ENCODE peak calls at places on chromosome 6, in seven cellular contexts. S is heart left ventricle, V is H1, J is body of pancreas, O is endothelial cell of umbilical vein, C is GM12891, Y is Peyer's patch. F is an unnamed sample.

GRCh38 chr6:35047265-35048011 is 93.7 kb downstream of the TCP11 start:
- DNase-seq in S (no peak), J (no peak), Y (no peak), V (no peak), C (no peak), O (peak), F (no peak)

GRCh38 chr6:28373925-28374324 is 24.2 kb downstream of the ZKSCAN3 start:
- DNase-seq in J (no peak), S (no peak), V (no peak), C (no peak), Y (no peak), O (no peak), F (no peak)

GRCh38 chr6:26126394-26127221 is 39.4 kb downstream of the HFE start:
- DNase-seq in Y (no peak), C (no peak), S (no peak), J (peak), O (no peak), V (no peak), F (no peak)

GRCh38 chr6:154341876-154342275 is 14.7 kb downstream of the IPCEF1 start:
- DNase-seq in O (no peak), C (no peak), Y (no peak), S (no peak), J (no peak), V (peak), F (no peak)

GRCh38 chr6:5471044-5471443 is 209.7 kb downstream of the FARS2 start:
- DNase-seq in Y (peak), O (peak), C (peak), V (peak), J (peak), S (peak), F (no peak)

GRCh38 chr6:16647422-16647821 is 113.8 kb downstream of the ATXN1 start:
- DNase-seq in S (no peak), Y (no peak), V (no peak), C (no peak), J (no peak), O (no peak), F (no peak)

GRCh38 chr6:112439010-112439409 is 91.9 kb downstream of the RFPL4B start:
- DNase-seq in C (no peak), J (no peak), V (no peak), O (no peak), Y (no peak), S (no peak), F (no peak)

GRCh38 chr6:9136141-9136865 is 701.0 kb upstream of the SLC35B3 start:
- DNase-seq in Y (no peak), C (no peak), V (no peak), J (no peak), O (no peak), S (no peak), F (no peak)

GRCh38 chr6:160634706-160635105 is 29.4 kb downstream of the LPA start:
- DNase-seq in C (no peak), Y (peak), O (no peak), S (no peak), J (no peak), V (no peak), F (peak)

GRCh38 chr6:3929281-3929798 is 80.2 kb downstream of the FAM50B start:
- DNase-seq in O (no peak), C (no peak), V (no peak), Y (no peak), J (no peak), S (no peak), F (no peak)

GRCh38 chr6:3431994-3432393 is 24.9 kb downstream of the SLC22A23 start:
- DNase-seq in Y (no peak), J (no peak), V (no peak), S (no peak), C (no peak), O (no peak), F (no peak)

GRCh38 chr6:53809691-53810090 is 14.9 kb downstream of the LRRC1 start:
- DNase-seq in S (no peak), C (no peak), V (no peak), Y (no peak), J (no peak), O (no peak), F (no peak)

GRCh38 chr6:146851837-146852236 is 253.1 kb downstream of the ADGB start:
- DNase-seq in V (no peak), C (no peak), O (no peak), Y (no peak), J (no peak), S (no peak), F (no peak)

GRCh38 chr6:37344308-37344707 is 9.5 kb upstream of the RNF8 start:
- DNase-seq in C (no peak), V (no peak), O (no peak), J (no peak), S (no peak), Y (no peak), F (no peak)

GRCh38 chr6:18515767-18516166 is 128.6 kb downstream of the RNF144B start:
- DNase-seq in J (no peak), V (no peak), S (no peak), C (no peak), O (no peak), Y (no peak), F (no peak)

GRCh38 chr6:27096834-27097511 is 150.5 kb upstream of the PRSS16 start:
- DNase-seq in C (no peak), J (peak), S (peak), V (peak), Y (no peak), O (peak), F (peak)

GRCh38 chr6:89080281-89081128 is at the start of gene PNRC1:
- DNase-seq in Y (peak), C (peak), V (peak), O (peak), J (peak), S (peak), F (peak)

GRCh38 chr6:41370488-41371111 is 35.2 kb downstream of the NCR2 start:
- DNase-seq in S (no peak), V (no peak), C (no peak), Y (no peak), J (no peak), O (no peak), F (no peak)

GRCh38 chr6:3108746-3109414 is 9.6 kb upstream of the BPHL start:
- DNase-seq in O (no peak), V (no peak), J (no peak), Y (no peak), C (no peak), S (no peak), F (no peak)

GRCh38 chr6:137906020-137906472 is 39.0 kb downstream of the TNFAIP3 start:
- DNase-seq in S (no peak), J (no peak), C (no peak), V (no peak), Y (no peak), O (no peak), F (no peak)

GRCh38 chr6:148747493-148748160 is 797 bp downstream of the UST start:
- DNase-seq in V (peak), J (peak), S (peak), C (no peak), O (peak), Y (peak), F (peak)

GRCh38 chr6:24775520-24776058 is 852 bp downstream of the GMNN start:
- DNase-seq in O (no peak), J (peak), C (no peak), S (no peak), Y (peak), V (no peak), F (no peak)

GRCh38 chr6:14664112-14664592 is 546.6 kb downstream of the CD83 start:
- DNase-seq in V (no peak), S (no peak), Y (peak), J (no peak), C (no peak), O (no peak), F (no peak)

GRCh38 chr6:148700713-148701392 is 46.0 kb upstream of the UST start:
- DNase-seq in J (no peak), Y (no peak), C (no peak), O (no peak), S (no peak), V (no peak), F (no peak)

GRCh38 chr6:28553384-28553985 is 27.8 kb downstream of the GPX5 start:
- DNase-seq in V (no peak), O (no peak), Y (no peak), S (no peak), C (no peak), J (no peak), F (no peak)

GRCh38 chr6:18564775-18565174 is 177.6 kb downstream of the RNF144B start:
- DNase-seq in V (no peak), C (no peak), O (no peak), J (no peak), Y (no peak), S (no peak), F (no peak)

GRCh38 chr6:129603731-129604130 is 106.2 kb downstream of the ARHGAP18 start:
- DNase-seq in C (no peak), V (no peak), J (no peak), Y (no peak), O (no peak), S (no peak), F (no peak)

GRCh38 chr6:12020187-12020791 is 8.2 kb downstream of the HIVEP1 start:
- DNase-seq in O (no peak), Y (no peak), C (no peak), J (no peak), S (no peak), V (no peak), F (no peak)

GRCh38 chr6:25068866-25069265 is 133.1 kb upstream of the RIPOR2 start:
- DNase-seq in C (no peak), S (no peak), Y (no peak), O (no peak), J (no peak), V (no peak), F (no peak)

GRCh38 chr6:47810885-47811284 is 29.1 kb downstream of the OPN5 start:
- DNase-seq in J (no peak), V (no peak), Y (no peak), O (no peak), C (no peak), S (no peak), F (no peak)

GRCh38 chr6:146339716-146340115 is 203.9 kb upstream of the RAB32 start:
- DNase-seq in Y (no peak), V (no peak), J (no peak), S (no peak), C (no peak), O (peak), F (peak)

GRCh38 chr6:130482645-130483390 is 117.0 kb downstream of the TMEM200A start:
- DNase-seq in C (no peak), J (no peak), V (no peak), Y (no peak), S (no peak), O (no peak), F (no peak)

GRCh38 chr6:110513001-110513400 is 36.6 kb upstream of the SLC22A16 start:
- DNase-seq in V (no peak), Y (no peak), O (peak), J (no peak), S (no peak), C (no peak), F (no peak)

GRCh38 chr6:24971067-24971466 is 35.3 kb upstream of the RIPOR2 start:
- DNase-seq in S (no peak), V (no peak), J (no peak), C (no peak), Y (no peak), O (no peak), F (no peak)

GRCh38 chr6:169577974-169578373 is 123.9 kb downstream of the WDR27 start:
- DNase-seq in Y (no peak), S (no peak), C (no peak), J (no peak), V (no peak), O (peak), F (no peak)

GRCh38 chr6:168228676-168229367 is 90.8 kb downstream of the DACT2 start:
- DNase-seq in O (no peak), S (no peak), J (no peak), V (no peak), C (no peak), Y (no peak), F (peak)

GRCh38 chr6:139303176-139303575 is 11.4 kb upstream of the TXLNB start:
- DNase-seq in Y (no peak), J (no peak), S (no peak), C (no peak), O (peak), V (no peak), F (no peak)

GRCh38 chr6:56842602-56843475 is 112.1 kb upstream of the BEND6 start:
- DNase-seq in O (peak), S (peak), J (peak), Y (no peak), V (no peak), C (peak), F (no peak)
- TF ChIP-seq POLR2A in O (no peak), S (no peak), J (peak), Y (no peak), V (no peak), C (no peak), F (no peak)

DNA sequence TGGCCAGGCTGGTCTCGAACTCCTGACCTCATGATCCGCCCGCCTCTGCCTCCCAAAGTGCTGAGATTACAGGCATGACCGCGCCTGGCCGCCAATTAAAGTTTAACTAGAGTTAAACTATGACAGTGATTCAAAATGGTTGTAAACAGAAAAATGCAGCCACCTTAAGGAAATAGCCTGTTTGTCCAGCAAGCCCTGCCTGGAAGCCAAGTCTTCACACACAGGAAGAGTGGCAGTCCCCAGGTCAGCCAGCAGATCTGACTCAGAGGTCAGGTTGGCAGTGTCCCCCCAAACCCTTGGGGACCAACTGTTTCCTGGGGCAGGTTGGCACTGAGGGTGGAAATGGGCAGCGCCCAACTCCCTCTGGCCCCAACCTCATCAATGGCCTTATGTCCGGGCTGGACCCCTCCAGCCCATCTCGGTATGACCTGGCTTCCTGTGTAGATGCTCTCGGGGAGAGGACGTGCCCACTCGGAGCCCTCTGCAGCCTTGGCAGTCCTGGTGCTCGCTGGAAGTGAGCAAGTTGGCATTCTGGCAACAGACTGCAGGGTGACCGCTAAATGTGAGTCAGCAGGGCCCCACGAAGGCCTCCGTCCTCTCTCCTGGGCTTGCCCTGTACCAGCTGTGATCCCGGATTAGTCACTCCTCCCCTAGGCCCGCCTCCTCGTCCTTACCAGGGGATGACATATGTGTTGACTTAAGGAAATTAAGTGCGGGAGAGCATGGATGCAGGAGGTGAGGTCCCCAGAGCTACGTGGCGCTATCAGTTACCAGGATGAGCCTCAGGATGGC is 9.7 kb upstream of the HSP90AB1 start:
- DNase-seq in O (peak), Y (peak), S (peak), V (no peak), J (peak), C (no peak), F (peak)
- TF ChIP-seq POLR2A in O (no peak), Y (peak), S (no peak), V (no peak), J (peak), C (no peak), F (peak)

DNA sequence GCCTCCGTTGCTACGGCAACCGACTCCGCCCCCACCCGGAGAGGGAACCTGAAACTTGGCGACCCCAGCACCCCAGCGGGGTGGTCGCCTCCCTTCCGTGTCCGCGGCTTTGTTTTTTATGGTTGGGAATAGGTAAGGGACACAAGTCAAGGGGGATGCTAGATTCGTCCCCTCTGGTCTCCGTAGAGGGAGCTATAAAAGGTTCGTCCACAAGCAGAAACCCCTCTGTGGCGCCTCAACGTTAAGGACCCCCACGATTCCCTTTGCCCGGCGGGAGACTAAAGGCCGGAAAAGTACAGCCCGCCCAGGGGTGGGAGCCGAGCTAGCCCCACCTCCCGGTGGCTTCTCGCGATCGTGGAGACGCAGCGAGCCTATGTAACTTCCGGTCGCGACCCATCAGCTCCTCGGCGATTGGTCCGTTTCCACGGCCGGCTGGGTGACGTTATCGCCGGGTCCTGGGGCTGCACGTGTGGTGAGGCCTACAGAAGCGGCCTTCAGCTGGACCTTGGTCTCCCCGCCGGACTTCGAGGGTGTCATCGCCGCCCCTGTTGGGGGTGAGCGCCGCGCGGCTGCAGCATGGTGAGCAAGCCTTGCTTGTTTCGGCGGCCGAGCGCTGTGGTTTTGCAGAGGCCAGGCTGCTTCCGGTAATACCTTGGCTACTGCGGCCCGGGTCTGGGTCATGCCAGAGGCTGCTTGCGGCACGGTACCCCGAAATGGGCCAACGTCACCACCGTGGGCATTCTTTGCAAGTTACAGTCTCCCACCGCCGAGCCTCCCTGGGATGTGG is at the start of gene LTV1:
- DNase-seq in J (peak), V (peak), S (peak), C (peak), Y (peak), O (peak), F (peak)
- TF ChIP-seq POLR2A in J (peak), V (no peak), S (peak), C (peak), Y (peak), O (peak), F (peak)

DNA sequence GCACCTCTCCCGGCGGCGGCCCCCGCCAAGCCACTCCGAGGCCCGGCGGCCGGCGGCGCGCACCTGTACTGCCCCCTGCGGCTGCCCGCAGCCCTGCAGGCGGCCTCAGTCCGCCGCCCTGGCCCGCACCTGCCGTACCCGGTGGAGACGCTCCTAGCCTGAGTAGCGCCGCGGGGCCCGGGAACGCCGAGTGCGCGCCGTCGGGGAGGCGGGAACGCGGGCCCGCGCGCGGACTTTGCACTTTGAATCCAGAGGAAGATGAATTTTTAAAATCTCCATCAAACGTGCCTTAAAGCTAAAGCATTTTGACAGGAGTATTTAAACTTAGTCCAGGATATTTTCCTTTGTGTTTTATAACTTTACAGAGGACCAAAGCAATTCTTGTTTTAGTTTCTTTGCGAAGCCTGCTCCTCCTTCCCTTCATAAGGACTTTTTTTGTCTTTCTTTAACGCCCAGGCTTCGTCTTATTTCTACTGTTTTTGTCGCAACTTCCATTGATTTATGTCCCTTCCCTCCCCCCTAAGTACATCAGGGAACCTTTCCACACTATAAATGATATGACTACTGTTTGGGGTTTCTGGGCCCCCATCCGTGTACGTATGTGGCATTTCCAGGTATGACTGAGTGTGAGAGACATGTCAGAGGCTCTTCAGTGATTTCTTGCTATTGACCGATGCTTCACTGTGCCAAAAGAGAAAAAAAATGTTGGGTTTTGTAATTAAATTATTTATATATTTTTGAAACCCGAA is 2.0 kb downstream of the FOXQ1 start:
- DNase-seq in C (no peak), Y (no peak), J (peak), S (no peak), O (no peak), V (no peak), F (peak)
- TF ChIP-seq POLR2A in C (no peak), Y (no peak), J (no peak), S (no peak), O (no peak), V (no peak), F (no peak)

DNA sequence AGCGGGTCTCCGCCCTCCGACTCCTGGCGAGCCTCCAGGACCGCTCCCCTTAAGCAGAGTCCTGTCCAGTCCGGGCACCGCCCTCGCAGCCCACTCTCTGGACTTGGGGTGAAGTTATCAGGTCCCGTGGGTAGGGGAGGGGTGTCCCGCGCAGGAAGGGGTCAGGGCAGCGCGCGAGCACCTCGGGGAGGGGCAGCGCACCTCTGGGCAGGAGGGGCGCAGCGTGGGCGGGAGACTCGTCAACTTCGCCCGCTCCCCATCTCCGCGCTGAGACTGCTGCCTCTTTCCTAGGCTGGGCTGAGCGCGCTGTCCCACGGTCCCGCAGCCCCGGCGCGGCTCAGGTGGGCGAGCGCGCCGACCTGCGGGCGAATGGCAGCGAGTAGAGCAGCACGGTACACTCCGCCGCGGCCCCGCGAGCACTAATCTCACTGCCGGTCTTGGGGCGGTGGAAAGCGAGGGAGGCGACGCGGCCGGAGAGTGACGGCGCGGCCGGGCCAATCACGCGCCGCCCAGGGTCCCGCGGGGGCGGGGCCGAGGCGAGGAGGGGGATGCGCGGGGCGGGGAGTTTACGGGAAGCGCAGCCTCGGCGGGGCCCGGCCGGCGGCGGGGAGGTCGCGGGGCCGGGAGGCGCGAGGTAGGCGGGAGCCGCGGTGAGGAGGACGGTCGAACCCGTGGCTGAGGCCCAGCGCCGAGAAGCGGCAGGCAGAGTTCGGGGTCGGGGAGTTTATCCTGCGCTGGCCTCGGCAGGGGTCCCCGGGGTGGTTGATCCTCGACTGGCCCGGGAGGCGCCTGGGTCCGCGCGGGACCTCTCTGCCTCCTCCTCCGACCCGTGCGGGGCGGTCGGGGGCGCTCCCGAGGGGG is at the start of gene MAN1A1:
- DNase-seq in Y (peak), O (peak), J (peak), V (peak), S (peak), C (peak), F (peak)
- TF ChIP-seq POLR2A in Y (peak), O (peak), J (peak), V (no peak), S (peak), C (peak), F (peak)

GRCh38 chr6:113856571-113857564 is at the start of gene MARCKS:
- DNase-seq in C (no peak), V (no peak), O (peak), J (peak), Y (peak), S (peak), F (peak)
- TF ChIP-seq POLR2A in C (peak), V (peak), O (peak), J (peak), Y (peak), S (peak), F (peak)